ENCODE peak calls at places on chromosomes 12 and 14, in five cellular contexts. M is pancreas, V is GM12878, C is lung, A is HCT116. D is an unnamed sample. For H3K36me3 and H3K27me3, the result is how much of the 10 kb centered on the place peaks cover.

GRCh38 chr14:88746042-88746441 is 46.7 kb downstream of the EML5 start:
- DNase-seq in M (no peak), V (no peak), C (no peak), A (no peak), D (no peak)

GRCh38 chr12:52038447-52038846 is 12.8 kb upstream of the NR4A1 start:
- DNase-seq in M (no peak), V (no peak), C (no peak), A (no peak), D (no peak)

GRCh38 chr14:38039526-38039925 is 168.2 kb upstream of the SSTR1 start:
- DNase-seq in M (no peak), V (no peak), C (no peak), A (no peak), D (no peak)

GRCh38 chr12:130364578-130364977 is 26.9 kb downstream of the PIWIL1 start:
- DNase-seq in M (no peak), V (no peak), C (no peak), A (no peak), D (no peak)

GRCh38 chr14:58082491-58083098 is 69.4 kb downstream of the ARMH4 start:
- DNase-seq in M (no peak), V (no peak), C (no peak), A (peak), D (no peak)

GRCh38 chr14:74442757-74443156 is 16.7 kb upstream of the SYNDIG1L start:
- DNase-seq in M (no peak), V (no peak), C (no peak), A (no peak), D (no peak)

GRCh38 chr12:47768323-47768811 is 4.7 kb upstream of the SLC48A1 start:
- DNase-seq in M (no peak), V (no peak), C (no peak), A (no peak), D (no peak)

GRCh38 chr14:31927348-31927826 is 149.7 kb upstream of the ARHGAP5 start:
- DNase-seq in M (no peak), V (no peak), C (no peak), A (no peak), D (no peak)

GRCh38 chr14:34030864-34031263 is 80.0 kb upstream of the EGLN3 start:
- DNase-seq in M (no peak), V (no peak), C (no peak), A (no peak), D (no peak)

GRCh38 chr12:40075458-40075857 is 30.4 kb downstream of the SLC2A13 start:
- DNase-seq in M (no peak), V (no peak), C (no peak), A (no peak), D (no peak)

GRCh38 chr12:93767524-93767863 is 90.3 kb downstream of the CRADD start:
- DNase-seq in M (no peak), V (no peak), C (no peak), A (no peak), D (no peak)

GRCh38 chr12:6367065-6367968 is 8.0 kb downstream of the SCNN1A start:
- DNase-seq in M (no peak), V (peak), C (no peak), A (no peak), D (no peak)

GRCh38 chr12:13534645-13535398 is 338.3 kb downstream of the EMP1 start:
- DNase-seq in M (peak), V (no peak), C (peak), A (peak), D (peak)

GRCh38 chr12:1728824-1729223 is 38.0 kb downstream of the ADIPOR2 start:
- DNase-seq in M (no peak), V (no peak), C (no peak), A (no peak), D (no peak)

GRCh38 chr14:34707722-34708121 is 6.7 kb downstream of the CFL2 start:
- DNase-seq in M (no peak), V (no peak), C (no peak), A (no peak), D (no peak)

GRCh38 chr14:65095633-65096205 is 6.6 kb downstream of the MAX start:
- DNase-seq in M (no peak), V (no peak), C (peak), A (no peak), D (peak)

GRCh38 chr12:84596276-84596675 is 316.3 kb downstream of the SLC6A15 start:
- DNase-seq in M (no peak), V (no peak), C (no peak), A (no peak), D (no peak)

GRCh38 chr12:49588281-49588680 is 17.2 kb downstream of the FAM186B start:
- DNase-seq in M (no peak), V (no peak), C (no peak), A (no peak), D (no peak)

GRCh38 chr12:12890492-12890814 is 909 bp upstream of the GPRC5A start:
- DNase-seq in M (peak), V (no peak), C (peak), A (no peak), D (no peak)

GRCh38 chr12:71024827-71025226 is 104.3 kb upstream of the PTPRR start:
- DNase-seq in M (no peak), V (no peak), C (no peak), A (no peak), D (no peak)

GRCh38 chr12:56029666-56030293 is 8.9 kb downstream of the IKZF4 start:
- DNase-seq in M (no peak), V (no peak), C (peak), A (no peak), D (no peak)

GRCh38 chr12:71562681-71563595 is 100.7 kb downstream of the ZFC3H1 start:
- DNase-seq in M (no peak), V (no peak), C (no peak), A (no peak), D (no peak)

GRCh38 chr12:92114834-92115233 is 30.8 kb downstream of the BTG1 start:
- DNase-seq in M (no peak), V (no peak), C (no peak), A (no peak), D (no peak)

GRCh38 chr12:27870939-27871338 is 90.9 kb upstream of the MANSC4 start:
- DNase-seq in M (no peak), V (no peak), C (no peak), A (no peak), D (no peak)

GRCh38 chr14:61585598-61586538 is 109.4 kb upstream of the HIF1A start:
- DNase-seq in M (peak), V (no peak), C (peak), A (no peak), D (peak)

GRCh38 chr14:96574633-96575191 is 72.5 kb downstream of the PAPOLA start:
- DNase-seq in M (no peak), V (no peak), C (no peak), A (no peak), D (peak)

GRCh38 chr12:49231881-49232650 is 32.8 kb upstream of the TUBA1C start:
- DNase-seq in M (no peak), V (no peak), C (no peak), A (no peak), D (no peak)

GRCh38 chr12:83130178-83130577 is 443.5 kb downstream of the TMTC2 start:
- DNase-seq in M (no peak), V (no peak), C (no peak), A (no peak), D (no peak)

GRCh38 chr14:77965919-77966435 is 166.1 kb downstream of the ADCK1 start:
- DNase-seq in M (peak), V (peak), C (no peak), A (no peak), D (no peak)

GRCh38 chr12:45234134-45234865 is 18.4 kb downstream of the ANO6 start:
- DNase-seq in M (no peak), V (no peak), C (no peak), A (peak), D (peak)

DNA sequence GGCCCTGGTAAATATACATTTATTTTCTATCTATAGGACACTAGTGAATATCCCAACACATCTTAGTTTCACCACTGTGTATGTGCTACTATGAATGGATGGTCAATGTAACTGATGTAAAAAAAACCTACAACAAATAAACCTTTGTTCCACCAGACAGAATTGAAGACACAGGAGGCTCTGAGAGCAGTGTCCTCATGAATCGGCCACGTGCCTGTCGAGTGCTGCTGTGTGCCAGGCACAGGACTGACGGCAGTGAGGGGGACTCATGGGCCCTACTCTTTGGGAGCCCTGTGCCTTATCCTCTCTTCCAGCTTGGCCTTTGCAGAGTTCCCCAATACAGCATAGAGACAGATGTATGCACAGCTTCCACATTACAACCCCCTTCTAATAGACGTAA is 18.2 kb downstream of the CINP start:
- DNase-seq in M (no peak), V (no peak), C (no peak), A (no peak), D (no peak)
- H3K36me3 ChIP-seq in M (under half), V (under half), C (under half), A (under half), D (half or more)

DNA sequence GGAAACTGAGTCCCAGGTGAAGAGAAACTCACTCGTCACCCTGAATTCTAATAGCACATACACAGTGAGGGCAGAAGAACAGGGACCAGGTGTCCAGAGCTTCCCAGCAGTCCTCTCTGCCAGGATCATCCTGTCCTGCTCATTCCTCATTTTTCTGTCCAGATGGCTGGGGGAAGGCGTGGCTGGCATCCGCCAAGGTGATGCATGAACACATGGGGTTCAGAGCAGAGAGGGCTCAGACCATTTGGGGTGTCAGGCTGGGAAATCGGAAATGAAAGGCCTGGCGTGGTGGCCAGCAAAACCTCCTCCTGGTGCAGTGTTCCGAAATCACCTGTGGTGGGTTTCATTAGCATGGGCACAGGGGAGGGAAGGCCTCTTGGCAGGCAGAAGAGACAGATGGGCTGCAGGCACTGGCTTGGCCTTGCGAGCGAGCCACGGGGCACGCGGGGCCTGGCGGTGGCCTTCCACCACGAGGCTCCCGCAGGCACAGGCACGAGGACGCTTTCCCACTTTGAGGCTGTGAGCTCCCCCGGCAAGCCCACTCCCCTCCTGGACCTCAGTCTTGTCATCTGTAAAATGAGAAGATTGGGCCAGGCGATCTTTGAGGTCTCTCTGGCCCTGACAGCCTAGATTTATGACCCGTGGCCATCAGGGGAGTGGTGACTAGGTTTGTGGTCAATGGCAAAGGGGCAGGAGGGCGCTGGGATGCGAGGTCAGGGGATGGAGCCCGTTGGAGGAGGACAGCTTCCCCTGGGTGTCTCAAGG is 68.5 kb downstream of the TSPAN9 start:
- DNase-seq in M (no peak), V (no peak), C (no peak), A (no peak), D (no peak)
- H3K27me3 ChIP-seq in M (under half), V (under half), C (under half), A (under half), D (under half)

DNA sequence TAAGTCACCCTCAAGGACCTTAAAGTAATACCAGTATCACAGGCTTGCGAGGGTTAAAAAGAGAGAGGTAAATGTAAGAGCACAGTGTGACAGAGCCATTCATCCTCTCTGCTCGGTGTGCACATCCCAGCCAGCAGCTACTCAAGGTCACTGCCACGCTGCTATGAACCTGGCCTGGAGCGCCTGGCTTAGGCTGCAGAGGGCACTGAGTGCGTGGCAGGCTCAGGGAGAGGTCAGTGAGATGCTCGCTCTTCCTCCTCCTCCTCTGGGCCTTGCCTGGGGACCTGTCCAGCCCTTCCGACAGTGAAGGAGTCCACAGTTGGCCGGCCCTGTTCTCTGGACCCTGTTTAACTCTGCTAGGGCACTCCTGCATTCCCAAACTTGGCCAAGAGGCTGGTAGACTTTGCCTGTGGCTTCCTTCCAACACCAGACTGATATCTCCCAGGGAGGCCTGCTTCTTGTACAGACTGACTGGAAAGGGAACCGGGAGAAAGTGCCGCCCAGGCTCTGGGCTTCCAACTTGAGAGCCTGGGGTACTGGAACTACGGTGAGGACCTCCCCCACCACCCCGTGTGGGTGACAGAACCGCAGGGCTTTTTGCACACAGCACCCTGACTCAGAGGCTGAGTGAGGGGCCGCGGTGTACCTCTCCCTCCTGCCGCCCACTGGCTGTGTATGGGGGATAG is 62.6 kb upstream of the CORO1C start:
- DNase-seq in M (no peak), V (no peak), C (no peak), A (no peak), D (no peak)
- H3K36me3 ChIP-seq in M (under half), V (under half), C (half or more), A (under half), D (half or more)

GRCh38 chr12:54082402-54082892 is 28.8 kb downstream of the HOXC4 start:
- DNase-seq in M (peak), V (no peak), C (no peak), A (no peak), D (no peak)
- H3K27me3 ChIP-seq in M (under half), V (under half), C (under half), A (under half), D (under half)

GRCh38 chr12:31973818-31974217 is 14.6 kb downstream of the RESF1 start:
- DNase-seq in M (no peak), V (no peak), C (no peak), A (no peak), D (no peak)
- H3K36me3 ChIP-seq in M (under half), V (under half), C (under half), A (under half), D (half or more)

GRCh38 chr14:104639889-104640548 is 35.4 kb upstream of the TMEM179 start:
- DNase-seq in M (peak), V (no peak), C (peak), A (peak), D (no peak)

GRCh38 chr14:104637546-104638003 is 33.0 kb upstream of the TMEM179 start:
- DNase-seq in M (no peak), V (no peak), C (no peak), A (no peak), D (no peak)

GRCh38 chr14:104638927-104639450 is 34.4 kb upstream of the TMEM179 start:
- DNase-seq in M (no peak), V (no peak), C (no peak), A (no peak), D (no peak)

GRCh38 chr14:104639481-104639880 is 34.9 kb upstream of the TMEM179 start:
- DNase-seq in M (no peak), V (no peak), C (no peak), A (no peak), D (no peak)

DNA sequence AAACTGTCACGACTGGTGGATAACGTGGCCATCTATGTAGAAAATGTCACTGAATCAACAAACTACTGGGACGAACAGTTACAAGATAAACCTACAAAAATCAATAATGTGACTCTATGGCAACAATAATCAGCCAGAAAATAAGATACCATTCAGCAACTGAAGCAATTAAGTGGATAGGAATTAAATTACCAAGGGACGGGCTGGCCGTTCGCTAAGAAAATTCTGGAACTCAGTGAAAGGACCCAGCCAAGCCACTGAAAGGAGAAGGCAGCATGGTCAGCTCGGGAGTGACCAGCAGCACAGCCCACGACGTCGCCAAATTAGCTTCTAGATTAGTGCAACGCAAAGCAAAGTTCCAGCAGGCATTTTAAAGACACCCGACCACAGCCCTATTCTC is 33.6 kb upstream of the TMEM179 start:
- DNase-seq in M (no peak), V (no peak), C (no peak), A (no peak), D (no peak)
- H3K27me3 ChIP-seq in M (under half), V (under half), C (under half), A (under half), D (under half)

GRCh38 chr12:104350211-104350908 is 46.8 kb downstream of the EID3 start:
- DNase-seq in M (no peak), V (no peak), C (peak), A (no peak), D (peak)
- H3K36me3 ChIP-seq in M (under half), V (under half), C (under half), A (under half), D (half or more)

GRCh38 chr12:111204684-111205305 is 164.1 kb downstream of the PHETA1 start:
- DNase-seq in M (no peak), V (no peak), C (no peak), A (no peak), D (no peak)

GRCh38 chr12:111201495-111202236 is 167.2 kb downstream of the PHETA1 start:
- DNase-seq in M (no peak), V (no peak), C (no peak), A (no peak), D (no peak)

GRCh38 chr12:111201036-111201435 is 167.9 kb downstream of the PHETA1 start:
- DNase-seq in M (no peak), V (no peak), C (no peak), A (no peak), D (no peak)

GRCh38 chr12:111203969-111204368 is 164.9 kb downstream of the PHETA1 start:
- DNase-seq in M (no peak), V (no peak), C (no peak), A (no peak), D (no peak)

DNA sequence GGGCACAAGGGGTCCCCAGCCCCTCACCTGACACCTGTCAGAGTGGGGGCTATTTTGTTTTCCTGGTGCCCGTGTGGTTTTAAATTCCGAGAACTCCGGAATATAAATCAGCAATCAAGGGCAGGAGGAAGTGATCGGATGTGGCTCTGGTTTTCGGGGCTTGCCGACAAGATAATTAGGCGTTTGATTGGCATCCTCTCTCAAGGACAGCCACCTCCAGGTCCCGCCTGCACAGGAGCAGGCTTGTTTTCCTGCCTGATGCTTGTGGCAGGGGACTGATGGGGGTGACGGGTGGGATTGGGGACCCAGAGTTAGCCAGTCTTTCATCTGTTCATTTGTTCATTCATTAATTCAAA is 166.7 kb downstream of the PHETA1 start:
- DNase-seq in M (no peak), V (no peak), C (no peak), A (no peak), D (no peak)
- H3K27me3 ChIP-seq in M (under half), V (under half), C (under half), A (under half), D (under half)

DNA sequence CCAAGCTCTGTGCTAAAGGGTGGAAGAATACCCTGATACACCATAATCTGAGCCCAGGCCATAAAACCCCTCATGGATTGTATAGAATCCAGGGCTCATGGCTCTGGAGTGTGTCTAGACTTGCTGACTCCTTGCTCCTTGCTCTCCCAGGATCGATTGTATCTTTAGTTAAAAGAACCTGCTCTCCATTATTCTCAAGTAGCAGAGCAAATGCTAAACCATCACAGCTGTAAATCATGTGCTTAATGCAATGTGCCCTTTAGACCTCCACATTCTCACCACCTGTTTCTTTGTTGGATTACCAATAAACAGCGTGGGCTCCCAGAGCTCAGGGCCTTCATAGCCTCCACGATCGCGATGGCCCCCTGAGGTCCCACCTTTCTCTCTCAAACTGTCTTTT is 411.6 kb upstream of the FBXO33 start:
- DNase-seq in M (no peak), V (no peak), C (no peak), A (no peak), D (no peak)
- H3K36me3 ChIP-seq in M (under half), V (under half), C (under half), A (under half), D (under half)

D was measured in right atrium auricular region.